ENCODE peak calls at places on chromosome 2, in ten cellular contexts. E is tibial nerve, N is Calu3, F is psoas muscle, V is fibroblast of the aortic adventitia, B is endodermal cell, Q is left ventricle myocardium inferior, G is thoracic aorta, I is epithelial cell of esophagus, S is astrocyte. D is an unnamed sample.

GRCh38 chr2:196268022-196268421 is 96.6 kb upstream of the STK17B start:
- DNase-seq in B (no peak), E (no peak), S (no peak), I (no peak), V (no peak), G (no peak), F (no peak), Q (no peak), N (no peak), D (no peak)

GRCh38 chr2:27701676-27702075 is 38.0 kb downstream of the SLC4A1AP start:
- DNase-seq in E (no peak), Q (no peak), F (peak; percentile 96), S (peak; percentile 57), I (no peak), V (no peak), N (no peak), B (no peak), G (no peak), D (no peak)

GRCh38 chr2:144048631-144049060 is 471.3 kb downstream of the ZEB2 start:
- DNase-seq in B (no peak), I (no peak), V (no peak), S (no peak), G (no peak), N (no peak), Q (no peak), E (no peak), F (no peak), D (no peak)

GRCh38 chr2:14941151-14941631 is 308.7 kb downstream of the LRATD1 start:
- DNase-seq in S (peak; percentile 53), B (no peak), Q (peak; percentile 22), N (no peak), V (no peak), I (no peak), F (no peak), G (no peak), E (peak; percentile 21), D (no peak)

GRCh38 chr2:226466589-226466988 is 333.0 kb downstream of the IRS1 start:
- DNase-seq in S (no peak), I (no peak), B (no peak), V (no peak), G (no peak), F (no peak), E (no peak), Q (no peak), N (no peak), D (no peak)

GRCh38 chr2:26982102-26982742 is 11.8 kb downstream of the MAPRE3 start:
- DNase-seq in F (peak; percentile 84), Q (peak; percentile 65), G (peak; percentile 28), V (peak; percentile 48), E (no peak), I (peak; percentile 64), B (peak; percentile 73), N (peak; percentile 79), S (peak; percentile 37), D (peak; percentile 88)

GRCh38 chr2:215498411-215498810 is 62.5 kb upstream of the FN1 start:
- DNase-seq in V (no peak), F (no peak), Q (no peak), S (peak; percentile 72), B (no peak), I (no peak), E (no peak), N (no peak), G (no peak), D (peak; percentile 67)

GRCh38 chr2:11405599-11406491 is 60.1 kb downstream of the E2F6 start:
- DNase-seq in I (no peak), S (no peak), B (no peak), G (no peak), N (peak; percentile 46), Q (no peak), E (no peak), V (no peak), F (no peak), D (no peak)

GRCh38 chr2:142870516-142870915 is 6.9 kb upstream of the KYNU start:
- DNase-seq in S (no peak), Q (no peak), G (no peak), E (no peak), N (no peak), F (no peak), V (no peak), B (no peak), I (peak; percentile 55), D (no peak)

DNA sequence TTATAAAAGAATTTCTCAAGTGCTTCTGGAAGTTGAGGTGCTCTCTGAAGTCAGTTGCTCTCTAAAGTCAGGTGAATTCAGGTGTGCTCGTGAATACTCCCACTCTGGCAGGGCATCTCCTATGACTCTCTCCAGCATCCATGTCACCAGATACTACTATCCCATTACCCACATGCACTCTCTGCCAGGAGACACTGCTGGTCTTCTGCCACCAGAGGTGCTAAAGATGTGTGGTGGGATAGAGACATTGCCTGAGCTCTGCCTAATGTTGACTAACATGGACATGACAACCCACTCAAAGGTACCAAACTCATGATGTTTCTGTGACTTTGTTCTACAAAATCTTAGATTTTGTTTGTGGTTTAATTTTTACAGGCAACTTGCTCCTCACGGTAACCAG is 106.4 kb upstream of the HNRNPA3 start:
- DNase-seq in F (no peak), Q (no peak), B (peak; percentile 71), N (peak; percentile 11), G (no peak), V (no peak), I (no peak), E (no peak), S (no peak), D (no peak)
- TF ChIP-seq CTCF in F (no peak), Q (no peak), B (peak; percentile 73), N (peak; percentile 30), G (no peak), V (no peak), I (peak; percentile 21), E (no peak), S (no peak), D (no peak)

GRCh38 chr2:3692375-3692774 is 11.0 kb upstream of the DCDC2C start:
- DNase-seq in G (no peak), E (no peak), I (peak; percentile 48), Q (no peak), S (no peak), F (no peak), N (peak; percentile 5), V (no peak), B (no peak), D (peak; percentile 30)
- TF ChIP-seq CTCF in G (no peak), E (peak; percentile 67), I (peak; percentile 67), Q (peak; percentile 42), S (peak; percentile 51), F (no peak), N (peak; percentile 50), V (no peak), B (peak; percentile 80), D (peak; percentile 73)

GRCh38 chr2:61694312-61695274 is 156.4 kb upstream of the XPO1 start:
- DNase-seq in N (peak; percentile 97), S (peak; percentile 65), G (peak; percentile 78), F (peak; percentile 97), B (peak; percentile 98), Q (peak; percentile 95), V (peak; percentile 83), I (peak; percentile 89), E (peak; percentile 92), D (peak; percentile 38)
- TF ChIP-seq CTCF in N (peak; percentile 60), S (peak; percentile 22), G (no peak), F (peak; percentile 50), B (peak; percentile 71), Q (peak; percentile 62), V (peak; percentile 43), I (no peak), E (peak; percentile 58), D (peak; percentile 7)

GRCh38 chr2:8015848-8016580 is 665.8 kb upstream of the ID2 start:
- DNase-seq in S (no peak), F (no peak), N (no peak), Q (no peak), I (no peak), E (no peak), B (no peak), G (no peak), V (peak; percentile 15), D (no peak)
- TF ChIP-seq CTCF in S (no peak), F (no peak), N (no peak), Q (no peak), I (no peak), E (no peak), B (no peak), G (no peak), V (no peak), D (peak; percentile 10)

DNA sequence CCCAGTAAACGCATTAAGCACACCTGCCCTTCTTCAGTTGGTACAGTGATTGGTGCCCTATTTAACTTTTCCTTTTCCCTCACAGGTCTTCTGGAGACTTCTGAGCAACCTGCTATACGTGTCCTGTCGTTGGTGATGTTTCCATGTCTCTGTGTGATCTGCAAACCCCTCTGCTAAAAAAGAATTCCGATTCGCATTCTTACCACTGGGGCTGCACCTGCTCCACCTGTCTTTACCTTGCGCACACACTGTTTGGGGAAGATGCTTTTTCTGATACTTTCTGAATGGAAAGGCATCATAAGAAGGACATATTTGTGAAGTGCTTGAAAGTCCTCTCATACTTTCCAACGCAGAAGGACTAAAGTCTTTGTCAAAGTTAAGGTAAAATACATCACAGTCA is 323.9 kb upstream of the SOX11 start:
- DNase-seq in S (no peak), Q (no peak), V (no peak), G (no peak), B (peak; percentile 52), N (no peak), E (no peak), F (no peak), I (no peak), D (no peak)
- TF ChIP-seq CTCF in S (no peak), Q (no peak), V (no peak), G (no peak), B (peak; percentile 73), N (no peak), E (no peak), F (no peak), I (no peak), D (no peak)

DNA sequence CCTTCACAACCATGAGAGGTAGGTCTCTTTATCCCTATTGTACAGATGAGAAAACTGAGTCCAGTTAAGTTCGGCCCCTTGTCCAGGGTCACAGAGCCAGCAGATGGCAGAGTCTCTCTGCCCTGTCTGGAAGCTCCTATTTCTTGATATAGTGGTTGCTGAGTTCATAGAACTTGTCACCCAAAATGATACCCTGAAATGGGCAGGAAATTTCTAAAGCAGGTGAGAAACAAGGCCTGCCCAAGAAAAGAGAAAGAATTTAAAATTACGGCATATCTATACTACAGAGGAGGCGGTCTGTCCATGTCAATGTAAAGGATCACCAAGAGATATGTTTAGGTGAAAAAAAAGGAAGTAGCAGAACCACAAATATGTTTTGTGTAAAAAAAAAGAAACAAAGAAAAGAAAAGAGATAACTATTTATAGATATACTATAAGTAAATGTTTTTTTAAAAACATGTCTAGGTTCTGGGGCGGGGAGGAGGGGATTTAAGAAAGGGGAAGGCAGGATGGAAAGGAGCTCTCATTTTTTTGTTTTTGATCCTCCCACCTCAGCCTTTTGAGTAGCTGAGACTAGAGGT is 39.8 kb downstream of the MYO7B start:
- DNase-seq in V (no peak), N (no peak), Q (no peak), I (no peak), F (no peak), S (no peak), G (no peak), E (no peak), B (peak; percentile 14), D (no peak)
- TF ChIP-seq CTCF in V (no peak), N (no peak), Q (no peak), I (no peak), F (no peak), S (no peak), G (no peak), E (no peak), B (no peak), D (no peak)

GRCh38 chr2:207934720-207935119 is 90.6 kb downstream of the PLEKHM3 start:
- DNase-seq in S (no peak), V (no peak), I (no peak), B (no peak), E (no peak), Q (no peak), G (no peak), N (no peak), F (no peak), D (no peak)
- TF ChIP-seq CTCF in S (no peak), V (no peak), I (no peak), B (no peak), E (no peak), Q (no peak), G (no peak), N (no peak), F (no peak), D (no peak)